ENCODE peak calls at places on chromosome 22, in seven cellular contexts. R is GM23338; D is heart right ventricle; U is pancreas; J is CD8-positive, alpha-beta memory T cell; V is cardiac muscle cell; A is GM23248. I is an unnamed sample. For H3K4me1, the result is how much of the 10 kb centered on the place peaks cover.

GRCh38 chr22:36435516-36436415 is 45.7 kb downstream of the TXN2 start:
- DNase-seq in J (peak), V (peak), D (no peak), U (peak), R (peak), A (no peak), I (no peak)

GRCh38 chr22:24379536-24379935 is 47.9 kb upstream of the ADORA2A start:
- DNase-seq in J (peak), D (no peak), V (no peak), R (no peak), A (peak), U (no peak), I (no peak)

GRCh38 chr22:48488149-48488551 is 1339.5 kb downstream of the BRD1 start:
- DNase-seq in A (peak), U (no peak), R (no peak), J (no peak), V (no peak), D (no peak), I (no peak)

GRCh38 chr22:38441620-38442287 is 13.2 kb downstream of the KCNJ4 start:
- DNase-seq in D (no peak), U (no peak), A (no peak), V (no peak), R (no peak), J (no peak), I (no peak)

GRCh38 chr22:26800858-26801257 is 143.5 kb downstream of the MIAT start:
- DNase-seq in R (peak), D (no peak), J (no peak), V (peak), U (no peak), A (no peak), I (no peak)

GRCh38 chr22:36364255-36365019 is 23.3 kb downstream of the MYH9 start:
- DNase-seq in J (no peak), D (no peak), V (no peak), R (no peak), U (no peak), A (peak), I (no peak)

GRCh38 chr22:24526191-24526590 is 28.7 kb downstream of the GUCD1 start:
- DNase-seq in J (no peak), A (peak), D (no peak), U (no peak), R (no peak), V (no peak), I (no peak)

GRCh38 chr22:44837481-44837880 is 85.1 kb downstream of the ARHGAP8 start:
- DNase-seq in V (no peak), J (no peak), D (no peak), R (peak), A (no peak), U (no peak), I (no peak)

GRCh38 chr22:11627798-11628650 is 3900.0 kb upstream of the OR11H1 start:
- DNase-seq in U (no peak), R (no peak), A (no peak), V (no peak), J (no peak), D (no peak), I (no peak)

GRCh38 chr22:24554316-24555159 is at the start of gene GUCD1:
- DNase-seq in A (peak), U (peak), V (peak), D (no peak), J (peak), R (peak), I (no peak)

GRCh38 chr22:29765905-29766631 is 739 bp downstream of the ZMAT5 start:
- DNase-seq in J (no peak), V (peak), A (peak), U (no peak), R (no peak), D (no peak), I (no peak)

GRCh38 chr22:23038334-23038642 is 32.0 kb upstream of the GNAZ start:
- DNase-seq in J (no peak), U (no peak), D (no peak), V (no peak), R (no peak), A (no peak), I (no peak)

GRCh38 chr22:46827072-46827780 is 64.8 kb downstream of the TBC1D22A start:
- DNase-seq in J (no peak), U (no peak), A (no peak), R (peak), D (no peak), V (peak), I (no peak)

GRCh38 chr22:22754268-22754657 is 109.8 kb downstream of the GGTLC2 start:
- DNase-seq in V (no peak), R (no peak), A (no peak), D (no peak), U (no peak), J (no peak), I (no peak)

GRCh38 chr22:28594784-28595324 is 84.8 kb downstream of the TTC28 start:
- DNase-seq in A (peak), R (peak), J (peak), V (peak), D (no peak), U (no peak), I (no peak)

GRCh38 chr22:49084203-49084602 is 743.5 kb downstream of the BRD1 start:
- DNase-seq in D (no peak), J (no peak), V (no peak), U (no peak), A (no peak), R (no peak), I (no peak)

GRCh38 chr22:26529345-26529744 is 17.1 kb upstream of the TFIP11 start:
- DNase-seq in R (no peak), A (peak), V (no peak), J (no peak), D (no peak), U (peak), I (no peak)

GRCh38 chr22:24230911-24231656 is 13.8 kb downstream of the GGT5 start:
- DNase-seq in D (no peak), J (peak), R (peak), U (peak), A (peak), V (peak), I (no peak)

GRCh38 chr22:23894710-23895598 is 771 bp downstream of the MIF start:
- DNase-seq in A (peak), J (peak), D (peak), R (peak), V (peak), U (peak), I (peak)

GRCh38 chr22:23075525-23076216 is 5.4 kb downstream of the GNAZ start:
- DNase-seq in U (no peak), J (no peak), R (no peak), A (no peak), D (no peak), V (no peak), I (no peak)

GRCh38 chr22:47163481-47163875 is 401.0 kb downstream of the TBC1D22A start:
- DNase-seq in U (no peak), J (no peak), A (no peak), V (no peak), R (no peak), D (no peak), I (no peak)

GRCh38 chr22:48563966-48564330 is 1263.7 kb downstream of the BRD1 start:
- DNase-seq in U (no peak), V (no peak), D (no peak), R (no peak), J (no peak), A (no peak), I (no peak)

GRCh38 chr22:37176464-37177061 is 11.5 kb downstream of the C1QTNF6 start:
- DNase-seq in R (no peak), U (peak), V (no peak), J (no peak), A (peak), D (peak), I (no peak)

GRCh38 chr22:38925571-38926041 is 31.8 kb upstream of the APOBEC3A start:
- DNase-seq in V (no peak), A (peak), J (no peak), U (no peak), R (no peak), D (no peak), I (no peak)

GRCh38 chr22:48496226-48496845 is 1331.3 kb downstream of the BRD1 start:
- DNase-seq in V (no peak), J (no peak), R (no peak), D (no peak), U (no peak), A (peak), I (no peak)

GRCh38 chr22:44600386-44600785 is 101.6 kb upstream of the PRR5 start:
- DNase-seq in V (no peak), J (no peak), R (no peak), U (no peak), A (no peak), D (no peak), I (no peak)

GRCh38 chr22:17086301-17086700 is 1.5 kb downstream of the IL17RA start:
- DNase-seq in V (no peak), R (no peak), J (peak), D (no peak), U (no peak), A (peak), I (no peak)

GRCh38 chr22:38853149-38853548 is 9.3 kb upstream of the NPTXR start:
- DNase-seq in V (no peak), D (no peak), R (no peak), J (no peak), U (no peak), A (no peak), I (no peak)

GRCh38 chr22:37329239-37330140 is 47.2 kb downstream of the CYTH4 start:
- DNase-seq in U (no peak), R (no peak), A (peak), V (no peak), D (no peak), J (no peak), I (no peak)

GRCh38 chr22:35170716-35171697 is 86.3 kb upstream of the HMGXB4 start:
- DNase-seq in V (no peak), U (no peak), R (no peak), J (no peak), D (no peak), A (no peak), I (no peak)

GRCh38 chr22:35173655-35174054 is 83.6 kb upstream of the HMGXB4 start:
- DNase-seq in V (no peak), A (no peak), U (no peak), R (no peak), J (no peak), D (no peak), I (no peak)

GRCh38 chr22:35175392-35175791 is 81.9 kb upstream of the HMGXB4 start:
- DNase-seq in J (no peak), U (no peak), D (no peak), R (no peak), A (no peak), V (no peak), I (no peak)

GRCh38 chr22:35174398-35174797 is 82.9 kb upstream of the HMGXB4 start:
- DNase-seq in U (no peak), A (no peak), D (no peak), J (no peak), R (no peak), V (no peak), I (peak)

DNA sequence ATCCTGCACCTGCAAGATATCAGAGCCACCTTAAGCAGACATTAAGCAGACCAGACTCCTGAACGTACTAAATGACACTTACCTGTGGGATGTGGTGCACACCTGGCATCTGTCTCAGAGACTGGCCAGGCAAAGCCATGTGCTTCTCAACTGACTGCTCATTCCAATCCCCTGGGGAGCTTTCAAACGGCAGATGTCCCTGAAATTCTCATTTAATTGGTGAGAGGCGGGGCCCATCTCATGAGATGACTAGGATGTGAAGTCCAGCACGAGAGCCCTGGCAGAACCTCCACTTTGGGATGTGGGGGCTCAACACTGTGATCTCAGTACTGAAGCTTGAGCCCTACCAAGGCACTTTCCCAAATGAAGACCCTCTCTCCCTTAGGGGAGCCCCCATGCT is 84.8 kb upstream of the HMGXB4 start:
- DNase-seq in A (no peak), J (no peak), R (no peak), V (no peak), U (no peak), D (no peak), I (no peak)
- H3K4me3 ChIP-seq in A (no peak), J (no peak), R (no peak), V (no peak), U (no peak), D (no peak), I (no peak)

DNA sequence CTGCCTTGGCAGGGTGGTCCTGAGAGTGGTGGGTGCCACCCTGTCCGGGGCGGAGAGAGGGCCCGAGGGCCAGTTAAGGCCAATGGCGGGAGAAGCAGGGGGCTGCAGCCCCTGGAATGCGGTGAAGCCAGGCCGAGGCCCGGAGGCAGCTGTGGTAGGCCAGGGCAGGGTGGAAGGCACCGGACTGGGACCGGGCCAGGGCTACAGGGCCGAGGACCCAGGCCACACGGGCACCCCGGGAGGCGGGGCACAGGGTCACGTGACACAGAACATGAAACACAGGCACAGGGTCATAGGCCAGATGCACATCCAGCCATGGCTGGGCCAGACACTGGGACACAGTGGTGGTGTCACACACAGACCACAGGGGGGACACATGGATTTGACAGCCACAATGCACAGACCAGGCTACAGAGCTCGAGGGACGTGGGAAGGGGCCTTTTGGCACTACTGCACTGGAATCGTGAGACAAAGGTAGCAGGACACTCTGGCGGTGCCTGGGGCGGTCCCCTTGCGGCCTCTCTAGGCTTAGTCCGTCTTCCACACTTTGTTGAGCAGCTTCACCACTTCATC is 2.8 kb downstream of the SLC25A1 start:
- DNase-seq in V (no peak), A (no peak), J (no peak), D (no peak), U (no peak), R (no peak), I (no peak)
- H3K4me1 ChIP-seq in V (under half), A (under half), J (under half), D (half or more), U (under half), R (under half), I (under half)

DNA sequence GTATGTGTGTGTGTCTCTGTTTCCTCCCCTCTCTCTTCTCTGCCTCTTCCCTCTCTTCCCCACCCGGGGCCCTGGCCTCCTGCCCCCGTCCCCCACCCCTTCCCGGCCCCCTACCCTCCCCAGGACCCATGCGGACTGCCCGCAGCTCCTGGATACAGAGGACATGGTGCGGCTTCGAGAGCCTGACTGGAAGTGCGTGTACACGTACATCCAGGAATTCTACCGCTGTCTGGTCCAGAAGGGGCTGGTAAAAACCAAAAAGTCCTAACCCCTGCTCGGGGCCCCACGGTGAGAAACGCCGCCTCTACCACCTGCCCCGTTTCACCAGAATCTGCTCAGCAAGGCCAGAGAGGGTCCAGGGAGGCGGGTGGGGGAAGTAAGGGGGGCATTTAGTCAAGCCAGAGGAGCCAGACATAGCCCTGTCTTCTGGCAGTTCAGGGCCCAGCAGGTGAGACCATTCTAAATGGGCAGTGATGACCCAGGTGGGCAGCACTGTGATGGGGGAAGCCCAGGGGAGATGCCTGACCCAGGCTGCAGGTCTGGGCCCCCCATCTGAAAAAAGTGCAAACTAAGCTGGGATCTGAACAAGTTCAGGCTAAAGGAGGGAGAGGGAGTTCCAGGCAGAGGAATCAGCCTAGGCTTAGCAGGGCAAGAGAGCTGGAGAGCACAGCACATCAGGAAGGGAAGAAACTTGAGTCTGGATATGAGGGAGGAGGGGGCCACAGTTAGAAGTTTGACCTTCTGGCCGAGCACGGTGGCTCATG is 6.4 kb downstream of the SELENOM start:
- DNase-seq in D (no peak), U (no peak), V (no peak), J (no peak), A (no peak), R (no peak), I (no peak)
- H3K4me3 ChIP-seq in D (no peak), U (no peak), V (no peak), J (no peak), A (no peak), R (no peak), I (no peak)

GRCh38 chr22:42905217-42905616 is 48.1 kb upstream of the ARFGAP3 start:
- DNase-seq in J (no peak), D (no peak), R (no peak), U (no peak), A (no peak), V (no peak), I (no peak)

GRCh38 chr22:42907404-42908081 is 50.5 kb upstream of the ARFGAP3 start:
- DNase-seq in J (no peak), R (no peak), U (no peak), V (no peak), D (no peak), A (peak), I (no peak)

GRCh38 chr22:42908082-42908746 is 51.1 kb upstream of the ARFGAP3 start:
- DNase-seq in R (no peak), A (no peak), V (peak), D (no peak), J (no peak), U (no peak), I (no peak)

GRCh38 chr22:42905702-42906183 is 48.7 kb upstream of the ARFGAP3 start:
- DNase-seq in V (no peak), D (peak), R (no peak), U (peak), J (no peak), A (no peak), I (no peak)

DNA sequence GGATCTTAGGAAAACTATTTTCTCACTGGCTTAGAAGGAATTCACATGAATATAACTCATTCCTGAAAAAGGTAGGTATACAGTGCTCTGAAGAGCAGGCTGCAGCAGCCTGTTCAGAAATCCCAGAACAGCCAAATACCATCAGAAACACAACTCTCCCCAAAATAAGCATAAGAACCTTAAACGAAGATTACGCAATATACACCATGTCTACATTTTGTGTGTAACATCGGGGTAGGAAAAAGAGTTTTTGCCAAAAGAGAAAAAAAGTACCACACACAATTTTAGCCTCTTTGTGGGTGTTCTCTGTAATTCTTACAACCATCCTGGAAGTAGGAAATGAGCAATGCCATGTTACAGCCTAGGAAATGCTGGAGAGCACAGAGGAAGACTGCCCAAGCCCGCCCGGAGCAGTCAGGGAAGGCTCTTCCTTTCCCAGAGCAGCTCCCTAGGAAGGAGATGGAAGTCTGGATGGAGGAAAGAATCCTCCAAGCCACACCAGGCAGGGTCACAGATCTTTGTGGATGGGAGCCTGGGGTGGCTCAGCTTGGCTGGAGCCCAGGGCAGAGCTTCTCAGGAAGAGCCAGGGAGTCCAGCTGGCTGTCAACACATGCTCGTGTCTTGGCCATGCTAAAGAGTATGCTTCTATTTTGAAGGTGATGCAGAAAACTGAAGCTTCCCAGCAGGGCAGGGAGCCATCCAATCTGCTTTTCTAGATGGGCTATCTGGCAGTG is 49.7 kb upstream of the ARFGAP3 start:
- DNase-seq in D (peak), A (peak), J (no peak), R (no peak), U (no peak), V (peak), I (no peak)
- H3K4me1 ChIP-seq in D (half or more), A (under half), J (under half), R (under half), U (under half), V (half or more), I (under half)

GRCh38 chr22:20268350-20269012 is 363 bp upstream of the RTN4R start:
- DNase-seq in A (peak), J (peak), D (peak), V (peak), R (peak), U (peak), I (peak)

GRCh38 chr22:20271114-20271994 is 3.2 kb upstream of the RTN4R start:
- DNase-seq in V (no peak), A (no peak), U (no peak), R (no peak), J (no peak), D (no peak), I (no peak)

GRCh38 chr22:20267441-20268288 is 453 bp downstream of the RTN4R start:
- DNase-seq in D (no peak), A (no peak), J (no peak), V (peak), U (no peak), R (peak), I (peak)

GRCh38 chr22:20264614-20265452 is 3.3 kb downstream of the RTN4R start:
- DNase-seq in A (no peak), R (no peak), V (no peak), U (no peak), J (no peak), D (no peak), I (no peak)

GRCh38 chr22:20268289-20268349 is at the start of gene RTN4R:
- DNase-seq in A (no peak), D (no peak), V (no peak), U (no peak), J (no peak), R (no peak), I (no peak)
- H3K4me3 ChIP-seq in A (peak), D (peak), V (peak), U (peak), J (peak), R (peak), I (peak)

I was measured in HAP-1.